ENCODE peak calls at places on chromosomes 11 and 22, in ten cellular contexts. X is RWPE1; L is mesothelial cell of epicardium; C is mammary epithelial cell; Q is right lobe of liver; F is bronchial epithelial cell; P is CD4-positive, alpha-beta T cell; S is coronary artery; O is chondrocyte; D is cardiac fibroblast. H is an unnamed sample.

GRCh38 chr22:24170189-24170588 is 11.1 kb upstream of the SUSD2 start:
- DNase-seq in L (no peak), P (no peak), O (no peak), C (no peak), D (no peak), F (no peak), S (no peak), Q (no peak), X (no peak), H (no peak)

GRCh38 chr22:19051381-19051780 is 70.8 kb downstream of the DGCR2 start:
- DNase-seq in Q (no peak), D (no peak), O (no peak), L (no peak), S (no peak), P (no peak), F (no peak), C (no peak), X (no peak), H (no peak)

GRCh38 chr11:17293308-17293707 is 16.8 kb downstream of the NUCB2 start:
- DNase-seq in X (no peak), F (no peak), P (no peak), L (no peak), D (no peak), S (no peak), C (no peak), O (no peak), Q (no peak), H (no peak)

GRCh38 chr22:39360674-39361413 is 11.1 kb downstream of the SYNGR1 start:
- DNase-seq in P (no peak), D (no peak), Q (no peak), C (peak; percentile 72), S (no peak), F (peak; percentile 74), O (no peak), X (peak; percentile 41), L (no peak), H (no peak)

GRCh38 chr11:95414217-95414616 is 183.2 kb upstream of the SESN3 start:
- DNase-seq in F (no peak), S (no peak), C (no peak), X (no peak), D (no peak), P (no peak), Q (no peak), L (no peak), O (no peak), H (no peak)

GRCh38 chr11:134780486-134781155 is 368.6 kb upstream of the B3GAT1 start:
- DNase-seq in X (no peak), O (no peak), D (peak; percentile 0), L (no peak), P (no peak), Q (no peak), S (peak; percentile 70), C (no peak), F (no peak), H (no peak)

GRCh38 chr22:32080904-32081303 is 37.8 kb downstream of the SLC5A1 start:
- DNase-seq in O (no peak), D (peak; percentile 76), S (no peak), P (no peak), L (no peak), C (peak; percentile 66), X (peak; percentile 64), Q (no peak), F (peak; percentile 61), H (peak; percentile 47)

GRCh38 chr11:94832604-94833238 is 64.6 kb downstream of the AMOTL1 start:
- DNase-seq in L (no peak), Q (no peak), S (no peak), C (no peak), F (no peak), O (no peak), D (no peak), X (no peak), P (no peak), H (no peak)

GRCh38 chr11:84384637-84385227 is 1098.6 kb upstream of the CCDC90B start:
- DNase-seq in F (peak; percentile 54), X (peak; percentile 32), P (no peak), O (no peak), D (peak; percentile 69), S (no peak), C (peak; percentile 28), L (peak; percentile 54), Q (no peak), H (peak; percentile 2)

GRCh38 chr22:21636629-21637218 is 4.2 kb downstream of the CCDC116 start:
- DNase-seq in S (no peak), F (no peak), X (no peak), L (no peak), Q (no peak), P (no peak), C (no peak), O (no peak), D (no peak), H (no peak)

GRCh38 chr22:45916515-45916914 is 60.4 kb downstream of the WNT7B start:
- DNase-seq in O (no peak), S (no peak), C (no peak), P (no peak), D (no peak), Q (no peak), F (no peak), X (no peak), L (no peak), H (no peak)

DNA sequence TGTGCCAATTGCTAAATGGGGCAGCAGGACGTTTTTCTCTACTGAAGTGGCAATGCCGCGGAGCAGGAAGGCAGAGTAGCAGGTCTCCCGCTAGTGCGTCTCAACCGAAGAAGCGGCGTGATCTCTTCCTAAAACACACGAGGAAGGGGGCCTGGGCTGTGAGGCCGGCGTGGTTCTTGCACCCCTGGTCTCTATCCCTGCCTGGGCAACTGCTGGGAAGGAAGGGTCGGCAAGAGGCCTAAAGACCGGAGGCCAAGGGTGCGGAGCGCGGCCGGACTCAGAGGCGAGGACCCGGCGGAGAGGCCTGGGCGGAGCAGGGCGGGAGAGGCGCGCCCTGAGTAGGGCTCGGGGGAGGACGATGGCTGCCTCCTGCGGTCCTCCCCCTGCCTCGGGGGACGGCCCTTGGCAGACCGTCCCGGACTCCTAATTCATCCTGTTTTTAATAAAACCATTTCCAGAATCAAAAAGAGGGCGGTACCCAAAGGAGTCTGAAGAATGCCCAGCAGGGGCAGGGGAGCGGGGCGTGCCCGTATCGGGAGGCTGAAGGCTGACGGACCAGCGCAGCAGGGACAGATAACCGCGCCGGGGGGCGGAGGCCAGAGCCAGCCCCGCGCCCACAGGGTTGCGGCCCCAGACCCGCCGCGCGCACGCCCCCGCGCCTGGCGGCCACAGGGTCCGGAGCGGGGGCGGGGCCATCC is 559 bp upstream of the APLP2 start:
- DNase-seq in X (peak; percentile 80), S (peak; percentile 92), Q (peak; percentile 87), C (peak; percentile 81), D (peak; percentile 91), O (no peak), L (no peak), P (peak; percentile 50), F (peak; percentile 73), H (peak; percentile 89)
- TF ChIP-seq CTCF in X (no peak), S (no peak), Q (no peak), C (no peak), D (peak; percentile 20), O (peak; percentile 53), L (no peak), P (no peak), F (peak; percentile 3), H (no peak)

DNA sequence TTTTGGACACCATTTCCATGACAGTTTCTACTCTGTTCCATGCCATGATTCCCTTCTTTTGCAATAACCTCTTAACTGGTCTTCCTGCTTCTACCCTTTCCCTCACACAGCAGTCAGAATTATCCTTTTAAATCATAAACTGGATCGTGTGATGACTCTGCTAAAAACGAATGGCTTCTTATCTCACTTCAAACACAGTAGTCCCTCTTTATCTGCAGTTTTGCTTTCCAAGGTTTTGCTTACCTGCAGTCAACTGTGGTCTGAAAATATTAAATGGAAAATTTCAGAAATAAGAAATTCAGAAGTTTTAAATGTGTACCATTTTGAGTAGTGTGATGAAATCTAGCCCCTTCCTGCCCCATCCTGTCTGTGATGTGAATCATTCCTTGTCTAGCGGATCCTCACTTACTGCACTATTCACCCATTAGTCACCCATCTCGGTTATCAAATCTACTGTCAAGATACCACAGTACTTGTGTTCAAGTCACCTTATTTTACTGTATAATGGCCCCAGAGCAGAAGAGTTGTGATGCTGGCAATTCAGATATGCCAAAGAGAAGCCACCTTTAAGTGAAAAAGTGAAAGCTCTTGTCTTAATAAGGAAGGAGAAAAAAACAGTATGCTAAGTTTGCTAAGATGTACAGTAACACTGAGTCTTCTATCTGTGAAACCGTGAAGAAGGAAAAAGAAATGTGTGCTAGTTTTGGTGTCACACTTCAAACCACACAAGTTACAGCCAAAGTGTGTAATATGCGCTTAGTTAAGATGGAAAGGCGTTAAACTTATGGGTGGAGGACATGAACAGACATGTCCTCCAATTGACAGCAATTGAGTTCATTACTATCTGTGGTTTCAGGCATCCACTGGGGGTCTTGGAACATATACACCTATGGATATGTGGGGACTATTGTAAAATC is 283.0 kb downstream of the DDX10 start:
- DNase-seq in Q (no peak), S (no peak), P (no peak), C (peak; percentile 81), D (peak; percentile 81), F (peak; percentile 94), X (peak; percentile 77), O (no peak), L (no peak), H (peak; percentile 70)
- TF ChIP-seq CTCF in Q (no peak), S (no peak), P (no peak), C (no peak), D (no peak), F (no peak), X (no peak), O (no peak), L (no peak), H (no peak)

GRCh38 chr11:11588243-11588642 is 33.6 kb downstream of the GALNT18 start:
- DNase-seq in L (no peak), X (no peak), P (no peak), F (peak; percentile 71), D (no peak), C (peak; percentile 50), O (no peak), S (no peak), Q (no peak), H (no peak)
- TF ChIP-seq CTCF in L (no peak), X (no peak), P (no peak), F (no peak), D (no peak), C (no peak), O (no peak), S (no peak), Q (no peak), H (no peak)

GRCh38 chr22:35839811-35840739 is 122.4 kb downstream of the APOL5 start:
- DNase-seq in O (no peak), C (peak; percentile 98), Q (peak; percentile 64), X (peak; percentile 88), L (peak; percentile 75), P (no peak), F (peak; percentile 94), S (peak; percentile 91), D (peak; percentile 98), H (peak; percentile 97)

GRCh38 chr22:35841907-35842518 is 124.3 kb downstream of the APOL5 start:
- DNase-seq in P (no peak), Q (no peak), F (no peak), O (no peak), C (no peak), S (no peak), X (no peak), L (no peak), D (no peak), H (no peak)

GRCh38 chr22:35835998-35836691 is 118.5 kb downstream of the APOL5 start:
- DNase-seq in Q (no peak), L (no peak), O (no peak), X (peak; percentile 75), D (peak; percentile 85), P (no peak), S (no peak), C (peak; percentile 80), F (peak; percentile 86), H (peak; percentile 81)

GRCh38 chr22:35837328-35837727 is 119.7 kb downstream of the APOL5 start:
- DNase-seq in X (no peak), P (no peak), O (no peak), F (no peak), S (no peak), L (no peak), C (peak; percentile 9), D (peak; percentile 18), Q (no peak), H (no peak)

GRCh38 chr22:35838849-35839646 is 121.4 kb downstream of the APOL5 start:
- DNase-seq in S (no peak), P (no peak), C (peak; percentile 75), Q (no peak), F (peak; percentile 64), L (no peak), X (peak; percentile 16), D (peak; percentile 84), O (no peak), H (peak; percentile 76)
- TF ChIP-seq CTCF in S (no peak), P (no peak), C (peak; percentile 44), Q (peak; percentile 28), F (peak; percentile 31), L (no peak), X (peak; percentile 67), D (peak; percentile 57), O (peak; percentile 76), H (peak; percentile 72)